ENCODE peak calls at places on chromosomes 16 and 17, in six cellular contexts. One of them, this sample, is unnamed.

GRCh38 chr16:78742501-78743283 is 643.2 kb downstream of the WWOX start:
- DNase-seq in IMR-90: peak
- DNase-seq in neuronal stem cell: no peak
- DNase-seq in H9: no peak
- DNase-seq in mesendoderm: peak
- DNase-seq in H1: no peak
- DNase-seq in this sample: peak

GRCh38 chr16:58102665-58103427 is 26.3 kb downstream of the CFAP20 start:
- DNase-seq in IMR-90: no peak
- DNase-seq in neuronal stem cell: no peak
- DNase-seq in H9: no peak
- DNase-seq in mesendoderm: no peak
- DNase-seq in H1: no peak
- DNase-seq in this sample: no peak

GRCh38 chr17:29867643-29868181 is 62.3 kb downstream of the SSH2 start:
- DNase-seq in IMR-90: no peak
- DNase-seq in neuronal stem cell: no peak
- DNase-seq in H9: no peak
- DNase-seq in mesendoderm: no peak
- DNase-seq in H1: no peak
- DNase-seq in this sample: no peak

GRCh38 chr17:50361561-50362480 is 11.2 kb downstream of the MRPL27 start:
- DNase-seq in IMR-90: peak
- DNase-seq in neuronal stem cell: no peak
- DNase-seq in H9: peak
- DNase-seq in mesendoderm: peak
- DNase-seq in H1: peak
- DNase-seq in this sample: peak

GRCh38 chr17:44345497-44346026 is 460 bp downstream of the GRN start:
- DNase-seq in IMR-90: peak
- DNase-seq in neuronal stem cell: peak
- DNase-seq in H9: peak
- DNase-seq in mesendoderm: peak
- DNase-seq in H1: no peak
- DNase-seq in this sample: peak

GRCh38 chr16:70381604-70382342 is 35.1 kb downstream of the DDX19A start:
- DNase-seq in IMR-90: no peak
- DNase-seq in neuronal stem cell: no peak
- DNase-seq in H9: no peak
- DNase-seq in mesendoderm: no peak
- DNase-seq in H1: no peak
- DNase-seq in this sample: no peak

GRCh38 chr17:78239489-78239931 is 8.1 kb downstream of the TMEM235 start:
- DNase-seq in IMR-90: no peak
- DNase-seq in neuronal stem cell: no peak
- DNase-seq in H9: peak
- DNase-seq in mesendoderm: no peak
- DNase-seq in H1: no peak
- DNase-seq in this sample: no peak

GRCh38 chr16:66376114-66376513 is 9.6 kb downstream of the CDH5 start:
- DNase-seq in IMR-90: no peak
- DNase-seq in neuronal stem cell: no peak
- DNase-seq in H9: no peak
- DNase-seq in mesendoderm: no peak
- DNase-seq in H1: no peak
- DNase-seq in this sample: no peak

GRCh38 chr16:84950906-84951305 is 60.4 kb downstream of the ZDHHC7 start:
- DNase-seq in IMR-90: no peak
- DNase-seq in neuronal stem cell: no peak
- DNase-seq in H9: peak
- DNase-seq in mesendoderm: peak
- DNase-seq in H1: no peak
- DNase-seq in this sample: no peak

GRCh38 chr17:37512442-37513070 is 22.9 kb downstream of the DUSP14 start:
- DNase-seq in IMR-90: no peak
- DNase-seq in neuronal stem cell: no peak
- DNase-seq in H9: no peak
- DNase-seq in mesendoderm: no peak
- DNase-seq in H1: no peak
- DNase-seq in this sample: no peak

GRCh38 chr16:22989598-22989997 is 159.7 kb downstream of the USP31 start:
- DNase-seq in IMR-90: no peak
- DNase-seq in neuronal stem cell: no peak
- DNase-seq in H9: no peak
- DNase-seq in mesendoderm: no peak
- DNase-seq in H1: no peak
- DNase-seq in this sample: no peak

GRCh38 chr16:18933501-18933900 is 7.3 kb upstream of the SMG1 start:
- DNase-seq in IMR-90: no peak
- DNase-seq in neuronal stem cell: no peak
- DNase-seq in H9: no peak
- DNase-seq in mesendoderm: no peak
- DNase-seq in H1: no peak
- DNase-seq in this sample: no peak

GRCh38 chr17:8038954-8039610 is at the start of gene ALOX15B:
- DNase-seq in IMR-90: no peak
- DNase-seq in neuronal stem cell: no peak
- DNase-seq in H9: peak
- DNase-seq in mesendoderm: no peak
- DNase-seq in H1: no peak
- DNase-seq in this sample: no peak

GRCh38 chr17:63480826-63481487 is 4.1 kb downstream of the ACE start:
- DNase-seq in IMR-90: no peak
- DNase-seq in neuronal stem cell: no peak
- DNase-seq in H9: no peak
- DNase-seq in mesendoderm: no peak
- DNase-seq in H1: no peak
- DNase-seq in this sample: no peak

GRCh38 chr16:57859331-57859730 is 57.0 kb upstream of the KIFC3 start:
- DNase-seq in IMR-90: peak
- DNase-seq in neuronal stem cell: peak
- DNase-seq in H9: no peak
- DNase-seq in mesendoderm: peak
- DNase-seq in H1: no peak
- DNase-seq in this sample: peak

GRCh38 chr16:53773150-53773846 is 69.3 kb downstream of the FTO start:
- DNase-seq in IMR-90: peak
- DNase-seq in neuronal stem cell: peak
- DNase-seq in H9: no peak
- DNase-seq in mesendoderm: peak
- DNase-seq in H1: no peak
- DNase-seq in this sample: peak

GRCh38 chr16:73202176-73202729 is 154.3 kb upstream of the ZFHX3 start:
- DNase-seq in IMR-90: peak
- DNase-seq in neuronal stem cell: no peak
- DNase-seq in H9: no peak
- DNase-seq in mesendoderm: no peak
- DNase-seq in H1: no peak
- DNase-seq in this sample: no peak

GRCh38 chr17:57861000-57861736 is 11.3 kb upstream of the MRPS23 start:
- DNase-seq in IMR-90: peak
- DNase-seq in neuronal stem cell: no peak
- DNase-seq in H9: peak
- DNase-seq in mesendoderm: peak
- DNase-seq in H1: no peak
- DNase-seq in this sample: peak

GRCh38 chr17:8029121-8029520 is 9.7 kb upstream of the ALOX15B start:
- DNase-seq in IMR-90: peak
- DNase-seq in neuronal stem cell: no peak
- DNase-seq in H9: no peak
- DNase-seq in mesendoderm: peak
- DNase-seq in H1: no peak
- DNase-seq in this sample: no peak

GRCh38 chr16:68676113-68676860 is 31.2 kb downstream of the CDH3 start:
- DNase-seq in IMR-90: no peak
- DNase-seq in neuronal stem cell: no peak
- DNase-seq in H9: no peak
- DNase-seq in mesendoderm: no peak
- DNase-seq in H1: no peak
- DNase-seq in this sample: no peak

GRCh38 chr16:57906385-57907316 is 64.3 kb downstream of the CNGB1 start:
- DNase-seq in IMR-90: no peak
- DNase-seq in neuronal stem cell: peak
- DNase-seq in H9: peak
- DNase-seq in mesendoderm: no peak
- DNase-seq in H1: no peak
- DNase-seq in this sample: no peak

GRCh38 chr16:12758031-12758669 is 45.5 kb downstream of the CPPED1 start:
- DNase-seq in IMR-90: no peak
- DNase-seq in neuronal stem cell: no peak
- DNase-seq in H9: no peak
- DNase-seq in mesendoderm: peak
- DNase-seq in H1: no peak
- DNase-seq in this sample: peak

GRCh38 chr16:55184052-55184451 is 140.0 kb upstream of the IRX6 start:
- DNase-seq in IMR-90: no peak
- DNase-seq in neuronal stem cell: no peak
- DNase-seq in H9: no peak
- DNase-seq in mesendoderm: peak
- DNase-seq in H1: no peak
- DNase-seq in this sample: no peak

GRCh38 chr16:22813223-22813945 is 578 bp upstream of the HS3ST2 start:
- DNase-seq in IMR-90: peak
- DNase-seq in neuronal stem cell: peak
- DNase-seq in H9: peak
- DNase-seq in mesendoderm: peak
- DNase-seq in H1: peak
- DNase-seq in this sample: peak

GRCh38 chr16:84675423-84675822 is 24.4 kb upstream of the USP10 start:
- DNase-seq in IMR-90: no peak
- DNase-seq in neuronal stem cell: no peak
- DNase-seq in H9: no peak
- DNase-seq in mesendoderm: no peak
- DNase-seq in H1: no peak
- DNase-seq in this sample: no peak

GRCh38 chr16:85697441-85697840 is 8.7 kb upstream of the GINS2 start:
- DNase-seq in IMR-90: no peak
- DNase-seq in neuronal stem cell: no peak
- DNase-seq in H9: no peak
- DNase-seq in mesendoderm: no peak
- DNase-seq in H1: no peak
- DNase-seq in this sample: no peak

GRCh38 chr17:8921147-8921546 is 44.4 kb downstream of the PIK3R5 start:
- DNase-seq in IMR-90: no peak
- DNase-seq in neuronal stem cell: no peak
- DNase-seq in H9: no peak
- DNase-seq in mesendoderm: no peak
- DNase-seq in H1: no peak
- DNase-seq in this sample: no peak

GRCh38 chr17:32206816-32207215 is 58.8 kb upstream of the RHBDL3 start:
- DNase-seq in IMR-90: peak
- DNase-seq in neuronal stem cell: no peak
- DNase-seq in H9: no peak
- DNase-seq in mesendoderm: no peak
- DNase-seq in H1: no peak
- DNase-seq in this sample: peak

GRCh38 chr17:39722965-39723848 is 7.1 kb downstream of the MIEN1 start:
- DNase-seq in IMR-90: no peak
- DNase-seq in neuronal stem cell: no peak
- DNase-seq in H9: peak
- DNase-seq in mesendoderm: peak
- DNase-seq in H1: no peak
- DNase-seq in this sample: no peak

GRCh38 chr17:72725432-72726068 is 366.9 kb downstream of the SLC39A11 start:
- DNase-seq in IMR-90: peak
- DNase-seq in neuronal stem cell: peak
- DNase-seq in H9: peak
- DNase-seq in mesendoderm: peak
- DNase-seq in H1: no peak
- DNase-seq in this sample: peak

DNA sequence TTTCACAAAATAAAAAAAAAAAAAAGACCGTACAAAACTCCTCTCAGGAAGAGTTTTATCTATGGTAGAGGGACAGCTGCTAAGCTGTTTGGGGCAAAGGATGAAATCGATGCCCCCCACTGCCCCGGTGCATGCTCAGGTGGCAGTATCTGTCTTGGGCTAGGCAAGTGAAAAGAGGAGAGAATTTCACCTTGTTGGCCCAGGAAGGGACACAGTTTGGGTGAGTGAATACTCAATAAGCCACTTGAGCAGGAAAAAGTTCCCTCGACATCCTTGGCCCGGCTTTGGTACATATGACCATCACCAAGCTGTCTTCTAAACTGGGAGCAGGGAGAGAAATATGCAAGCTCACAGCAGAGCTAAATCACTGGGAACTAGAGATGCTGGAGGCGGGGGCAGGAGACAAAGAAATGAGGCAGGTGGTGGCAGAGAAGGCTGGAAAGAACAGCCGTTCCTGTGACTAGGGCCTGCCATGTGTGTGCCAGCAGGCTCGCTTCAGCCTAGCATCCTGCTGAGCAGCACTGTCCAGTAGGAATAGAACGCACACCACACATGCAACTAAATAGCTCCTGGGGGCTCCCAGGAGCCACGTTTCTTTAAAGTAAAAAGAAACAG is 8.2 kb upstream of the EIF1 start:
- DNase-seq in IMR-90: no peak
- DNase-seq in neuronal stem cell: no peak
- DNase-seq in H9: no peak
- DNase-seq in mesendoderm: no peak
- DNase-seq in H1: no peak
- DNase-seq in this sample: no peak
- H2BK15ac ChIP-seq in IMR-90: no peak
- H2BK15ac ChIP-seq in neuronal stem cell: peak
- H2BK15ac ChIP-seq in H9: no peak
- H2BK15ac ChIP-seq in mesendoderm: no peak
- H2BK15ac ChIP-seq in H1: peak
- H2BK15ac ChIP-seq in this sample: peak

GRCh38 chr16:63913278-63913677 is 1208.6 kb downstream of the CDH11 start:
- DNase-seq in IMR-90: no peak
- DNase-seq in neuronal stem cell: no peak
- DNase-seq in H9: no peak
- DNase-seq in mesendoderm: no peak
- DNase-seq in H1: no peak
- DNase-seq in this sample: no peak
- H2BK120ac ChIP-seq in IMR-90: no peak
- H2BK120ac ChIP-seq in neuronal stem cell: no peak
- H2BK120ac ChIP-seq in H9: no peak
- H2BK120ac ChIP-seq in mesendoderm: no peak
- H2BK120ac ChIP-seq in H1: no peak
- H2BK120ac ChIP-seq in this sample: no peak

GRCh38 chr16:29943846-29944669 is 17.8 kb upstream of the TMEM219 start:
- DNase-seq in IMR-90: peak
- DNase-seq in neuronal stem cell: no peak
- DNase-seq in H9: peak
- DNase-seq in mesendoderm: peak
- DNase-seq in H1: no peak
- DNase-seq in this sample: peak
- H3K18ac ChIP-seq in IMR-90: peak
- H3K18ac ChIP-seq in neuronal stem cell: peak
- H3K18ac ChIP-seq in H9: peak
- H3K18ac ChIP-seq in mesendoderm: no peak
- H3K18ac ChIP-seq in H1: peak
- H3K18ac ChIP-seq in this sample: peak

DNA sequence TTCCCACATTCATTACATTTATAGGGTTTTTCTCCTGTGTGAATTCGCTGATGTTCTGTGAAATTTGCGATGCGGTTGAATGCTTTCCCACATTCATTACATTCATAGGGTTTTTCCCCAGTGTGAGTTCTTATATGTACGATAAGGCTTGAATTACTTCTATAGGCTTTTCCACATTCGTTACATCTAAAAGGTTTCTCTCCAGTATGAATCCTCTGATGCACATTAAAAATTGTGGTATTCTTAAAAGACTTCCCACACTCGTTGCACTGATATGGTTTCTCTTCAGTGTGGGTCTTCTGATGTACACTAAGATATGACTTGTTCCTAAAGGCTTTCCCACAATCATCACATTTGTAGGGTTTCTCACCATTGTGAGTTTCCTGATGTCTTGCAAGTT is 30.4 kb downstream of the ZNF624 start:
- DNase-seq in IMR-90: no peak
- DNase-seq in neuronal stem cell: no peak
- DNase-seq in H9: no peak
- DNase-seq in mesendoderm: no peak
- DNase-seq in H1: no peak
- DNase-seq in this sample: no peak
- H2BK15ac ChIP-seq in IMR-90: no peak
- H2BK15ac ChIP-seq in neuronal stem cell: no peak
- H2BK15ac ChIP-seq in H9: no peak
- H2BK15ac ChIP-seq in mesendoderm: no peak
- H2BK15ac ChIP-seq in H1: no peak
- H2BK15ac ChIP-seq in this sample: no peak